ENCODE peak calls at places on chromosome 9, in nine cellular contexts. One of them, this sample, is unnamed.

GRCh38 chr9:84478996-84479395 is 138.4 kb upstream of the SLC28A3 start:
- DNase-seq in uterus: no peak
- DNase-seq in WERI-Rb-1: no peak
- DNase-seq in Peyer's patch: no peak
- DNase-seq in epithelial cell of proximal tubule: no peak
- DNase-seq in HCT116: no peak
- DNase-seq in heart left ventricle: no peak
- DNase-seq in choroid plexus epithelial cell: peak
- DNase-seq in CD8-positive, alpha-beta T cell: no peak
- DNase-seq in this sample: no peak

GRCh38 chr9:98087420-98088354 is 31.2 kb downstream of the NANS start:
- DNase-seq in HCT116: no peak
- DNase-seq in Peyer's patch: peak
- DNase-seq in uterus: no peak
- DNase-seq in heart left ventricle: peak
- DNase-seq in CD8-positive, alpha-beta T cell: no peak
- DNase-seq in WERI-Rb-1: no peak
- DNase-seq in choroid plexus epithelial cell: peak
- DNase-seq in epithelial cell of proximal tubule: no peak
- DNase-seq in this sample: no peak

GRCh38 chr9:93119953-93120845 is 13.9 kb downstream of the NINJ1 start:
- DNase-seq in choroid plexus epithelial cell: peak
- DNase-seq in Peyer's patch: peak
- DNase-seq in HCT116: peak
- DNase-seq in CD8-positive, alpha-beta T cell: no peak
- DNase-seq in WERI-Rb-1: no peak
- DNase-seq in epithelial cell of proximal tubule: peak
- DNase-seq in uterus: peak
- DNase-seq in heart left ventricle: peak
- DNase-seq in this sample: no peak

GRCh38 chr9:127837346-127837745 is 17.1 kb downstream of the ENG start:
- DNase-seq in choroid plexus epithelial cell: peak
- DNase-seq in HCT116: no peak
- DNase-seq in heart left ventricle: no peak
- DNase-seq in uterus: no peak
- DNase-seq in epithelial cell of proximal tubule: no peak
- DNase-seq in WERI-Rb-1: no peak
- DNase-seq in CD8-positive, alpha-beta T cell: no peak
- DNase-seq in Peyer's patch: peak
- DNase-seq in this sample: no peak

GRCh38 chr9:33908114-33908513 is 91.2 kb downstream of the UBE2R2 start:
- DNase-seq in epithelial cell of proximal tubule: no peak
- DNase-seq in uterus: no peak
- DNase-seq in Peyer's patch: no peak
- DNase-seq in heart left ventricle: no peak
- DNase-seq in choroid plexus epithelial cell: no peak
- DNase-seq in CD8-positive, alpha-beta T cell: no peak
- DNase-seq in HCT116: no peak
- DNase-seq in WERI-Rb-1: no peak
- DNase-seq in this sample: no peak

GRCh38 chr9:70832487-70832886 is 288.9 kb downstream of the TRPM3 start:
- DNase-seq in HCT116: no peak
- DNase-seq in CD8-positive, alpha-beta T cell: no peak
- DNase-seq in Peyer's patch: no peak
- DNase-seq in heart left ventricle: no peak
- DNase-seq in WERI-Rb-1: no peak
- DNase-seq in uterus: no peak
- DNase-seq in epithelial cell of proximal tubule: peak
- DNase-seq in choroid plexus epithelial cell: no peak
- DNase-seq in this sample: no peak

GRCh38 chr9:5326893-5327548 is 12.7 kb downstream of the RLN1 start:
- DNase-seq in Peyer's patch: peak
- DNase-seq in uterus: no peak
- DNase-seq in CD8-positive, alpha-beta T cell: peak
- DNase-seq in HCT116: no peak
- DNase-seq in heart left ventricle: no peak
- DNase-seq in epithelial cell of proximal tubule: no peak
- DNase-seq in WERI-Rb-1: peak
- DNase-seq in choroid plexus epithelial cell: peak
- DNase-seq in this sample: no peak

GRCh38 chr9:74379718-74380117 is 117.4 kb upstream of the RORB start:
- DNase-seq in WERI-Rb-1: peak
- DNase-seq in heart left ventricle: no peak
- DNase-seq in choroid plexus epithelial cell: peak
- DNase-seq in HCT116: peak
- DNase-seq in Peyer's patch: no peak
- DNase-seq in uterus: no peak
- DNase-seq in epithelial cell of proximal tubule: peak
- DNase-seq in CD8-positive, alpha-beta T cell: no peak
- DNase-seq in this sample: peak

GRCh38 chr9:113131689-113132151 is 19.1 kb upstream of the SLC31A2 start:
- DNase-seq in uterus: no peak
- DNase-seq in choroid plexus epithelial cell: peak
- DNase-seq in HCT116: no peak
- DNase-seq in epithelial cell of proximal tubule: no peak
- DNase-seq in WERI-Rb-1: no peak
- DNase-seq in Peyer's patch: no peak
- DNase-seq in heart left ventricle: no peak
- DNase-seq in CD8-positive, alpha-beta T cell: no peak
- DNase-seq in this sample: peak

GRCh38 chr9:98099898-98100297 is 19.1 kb downstream of the TRIM14 start:
- DNase-seq in WERI-Rb-1: no peak
- DNase-seq in Peyer's patch: no peak
- DNase-seq in heart left ventricle: no peak
- DNase-seq in choroid plexus epithelial cell: no peak
- DNase-seq in epithelial cell of proximal tubule: no peak
- DNase-seq in HCT116: no peak
- DNase-seq in CD8-positive, alpha-beta T cell: no peak
- DNase-seq in uterus: no peak
- DNase-seq in this sample: no peak

GRCh38 chr9:92917176-92917800 is 30.0 kb upstream of the FGD3 start:
- DNase-seq in CD8-positive, alpha-beta T cell: no peak
- DNase-seq in epithelial cell of proximal tubule: no peak
- DNase-seq in choroid plexus epithelial cell: no peak
- DNase-seq in HCT116: no peak
- DNase-seq in uterus: no peak
- DNase-seq in heart left ventricle: no peak
- DNase-seq in Peyer's patch: no peak
- DNase-seq in WERI-Rb-1: no peak
- DNase-seq in this sample: no peak

GRCh38 chr9:22452415-22453010 is 5.9 kb downstream of the DMRTA1 start:
- DNase-seq in CD8-positive, alpha-beta T cell: peak
- DNase-seq in Peyer's patch: peak
- DNase-seq in WERI-Rb-1: peak
- DNase-seq in epithelial cell of proximal tubule: no peak
- DNase-seq in uterus: peak
- DNase-seq in HCT116: peak
- DNase-seq in choroid plexus epithelial cell: peak
- DNase-seq in heart left ventricle: no peak
- DNase-seq in this sample: no peak

DNA sequence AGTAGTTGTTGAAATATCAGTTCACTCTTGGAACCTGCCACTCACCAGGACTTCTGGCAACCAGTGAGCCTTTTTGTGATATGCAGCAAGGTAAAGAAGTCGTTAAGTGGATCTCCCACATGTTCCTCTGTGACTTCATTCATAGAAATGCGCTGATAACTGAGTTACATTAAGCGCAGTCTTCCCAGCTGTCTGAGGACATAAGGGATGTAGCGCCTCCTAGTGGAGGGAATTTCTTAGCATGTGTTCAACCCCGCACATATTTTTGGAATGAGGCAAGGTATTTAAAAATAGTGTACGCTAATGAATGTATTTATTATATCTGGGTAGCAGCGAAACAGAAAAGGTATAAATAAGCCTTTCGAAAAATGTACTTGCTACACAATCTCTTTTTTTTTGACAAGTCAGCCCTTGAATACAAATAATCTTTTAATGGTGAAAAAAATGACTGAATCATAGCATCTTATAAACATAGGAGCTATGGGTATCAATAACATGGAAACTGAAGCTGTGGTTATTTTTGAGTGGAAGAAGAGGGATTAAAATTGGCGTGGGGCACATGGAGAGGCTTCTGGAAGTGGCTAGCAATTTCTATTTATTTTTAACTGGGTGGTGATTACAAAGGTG is 38.0 kb downstream of the PALM2AKAP2 start:
- DNase-seq in Peyer's patch: peak
- DNase-seq in choroid plexus epithelial cell: peak
- DNase-seq in HCT116: peak
- DNase-seq in heart left ventricle: peak
- DNase-seq in epithelial cell of proximal tubule: peak
- DNase-seq in CD8-positive, alpha-beta T cell: no peak
- DNase-seq in uterus: peak
- DNase-seq in WERI-Rb-1: peak
- DNase-seq in this sample: peak
- H3K4me3 ChIP-seq in Peyer's patch: no peak
- H3K4me3 ChIP-seq in choroid plexus epithelial cell: no peak
- H3K4me3 ChIP-seq in HCT116: no peak
- H3K4me3 ChIP-seq in heart left ventricle: peak
- H3K4me3 ChIP-seq in epithelial cell of proximal tubule: no peak
- H3K4me3 ChIP-seq in CD8-positive, alpha-beta T cell: no peak
- H3K4me3 ChIP-seq in uterus: no peak
- H3K4me3 ChIP-seq in WERI-Rb-1: no peak
- H3K4me3 ChIP-seq in this sample: no peak

DNA sequence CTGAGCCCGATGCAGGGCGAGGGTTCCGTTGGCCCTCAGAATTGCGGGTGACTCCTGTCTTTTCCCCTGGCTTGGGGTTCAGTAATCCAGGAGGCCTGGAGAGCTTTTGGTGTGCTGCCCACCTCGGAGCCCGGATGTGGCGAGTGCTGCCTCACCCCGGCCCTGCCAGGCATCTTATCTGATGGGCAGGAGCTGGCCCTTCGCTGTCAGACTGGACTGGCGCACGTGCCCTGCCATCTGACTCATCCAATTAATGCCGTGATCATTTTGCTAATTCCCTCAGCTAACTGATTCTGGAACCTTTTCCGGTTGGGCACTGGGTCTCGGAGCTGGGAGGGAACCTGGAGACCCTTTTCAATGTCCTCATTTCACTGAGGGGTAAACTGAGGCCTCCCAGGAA is 34.6 kb downstream of the RXRA start:
- DNase-seq in uterus: no peak
- DNase-seq in CD8-positive, alpha-beta T cell: no peak
- DNase-seq in epithelial cell of proximal tubule: no peak
- DNase-seq in heart left ventricle: peak
- DNase-seq in WERI-Rb-1: no peak
- DNase-seq in Peyer's patch: no peak
- DNase-seq in choroid plexus epithelial cell: no peak
- DNase-seq in HCT116: no peak
- DNase-seq in this sample: no peak
- H3K4me3 ChIP-seq in uterus: no peak
- H3K4me3 ChIP-seq in CD8-positive, alpha-beta T cell: no peak
- H3K4me3 ChIP-seq in epithelial cell of proximal tubule: no peak
- H3K4me3 ChIP-seq in heart left ventricle: no peak
- H3K4me3 ChIP-seq in WERI-Rb-1: no peak
- H3K4me3 ChIP-seq in Peyer's patch: no peak
- H3K4me3 ChIP-seq in choroid plexus epithelial cell: no peak
- H3K4me3 ChIP-seq in HCT116: no peak
- H3K4me3 ChIP-seq in this sample: no peak

DNA sequence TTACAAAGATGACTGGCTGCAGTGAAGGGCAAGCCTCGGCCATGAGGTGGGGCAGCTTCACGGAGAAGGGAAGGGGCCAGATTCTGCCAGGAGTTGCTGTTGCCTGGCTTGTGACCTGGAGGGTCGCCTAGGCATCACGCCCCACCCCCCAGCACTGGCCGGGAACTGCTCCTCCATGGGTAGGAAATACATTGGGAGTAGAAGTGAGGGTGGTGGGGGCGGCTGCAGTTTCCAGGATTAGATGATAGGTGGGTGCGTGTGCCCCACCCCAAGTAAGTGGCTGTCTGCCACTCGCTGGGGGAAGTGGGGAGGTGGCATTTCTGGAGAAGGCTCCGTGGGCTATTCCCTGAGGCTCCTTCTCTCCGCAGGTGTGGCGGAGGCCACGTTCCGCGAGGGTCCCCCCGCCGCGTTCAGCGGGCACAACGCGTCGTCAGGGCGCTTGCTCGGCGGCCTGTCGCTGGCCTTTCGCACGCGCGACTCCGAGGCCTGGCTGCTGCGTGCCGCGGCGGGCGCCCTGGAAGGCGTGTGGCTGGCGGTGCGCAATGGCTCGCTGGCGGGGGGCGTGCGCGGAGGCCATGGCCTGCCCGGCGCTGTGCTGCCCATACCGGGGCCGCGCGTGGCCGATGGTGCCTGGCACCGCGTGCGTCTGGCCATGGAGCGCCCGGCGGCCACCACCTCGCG is 16.9 kb downstream of the CRB2 start:
- DNase-seq in Peyer's patch: no peak
- DNase-seq in heart left ventricle: no peak
- DNase-seq in uterus: no peak
- DNase-seq in HCT116: no peak
- DNase-seq in epithelial cell of proximal tubule: no peak
- DNase-seq in WERI-Rb-1: no peak
- DNase-seq in CD8-positive, alpha-beta T cell: no peak
- DNase-seq in choroid plexus epithelial cell: no peak
- DNase-seq in this sample: no peak
- H3K4me3 ChIP-seq in Peyer's patch: no peak
- H3K4me3 ChIP-seq in heart left ventricle: no peak
- H3K4me3 ChIP-seq in uterus: no peak
- H3K4me3 ChIP-seq in HCT116: no peak
- H3K4me3 ChIP-seq in epithelial cell of proximal tubule: no peak
- H3K4me3 ChIP-seq in WERI-Rb-1: no peak
- H3K4me3 ChIP-seq in CD8-positive, alpha-beta T cell: no peak
- H3K4me3 ChIP-seq in choroid plexus epithelial cell: no peak
- H3K4me3 ChIP-seq in this sample: no peak

GRCh38 chr9:89277043-89277442 is 34.0 kb upstream of the CKS2 start:
- DNase-seq in choroid plexus epithelial cell: no peak
- DNase-seq in heart left ventricle: no peak
- DNase-seq in Peyer's patch: no peak
- DNase-seq in WERI-Rb-1: no peak
- DNase-seq in CD8-positive, alpha-beta T cell: no peak
- DNase-seq in uterus: no peak
- DNase-seq in epithelial cell of proximal tubule: no peak
- DNase-seq in HCT116: no peak
- DNase-seq in this sample: peak

GRCh38 chr9:89281106-89281505 is 29.9 kb upstream of the CKS2 start:
- DNase-seq in Peyer's patch: no peak
- DNase-seq in choroid plexus epithelial cell: no peak
- DNase-seq in uterus: no peak
- DNase-seq in epithelial cell of proximal tubule: no peak
- DNase-seq in heart left ventricle: no peak
- DNase-seq in WERI-Rb-1: no peak
- DNase-seq in CD8-positive, alpha-beta T cell: no peak
- DNase-seq in HCT116: no peak
- DNase-seq in this sample: no peak

GRCh38 chr9:89278551-89278950 is 32.4 kb upstream of the CKS2 start:
- DNase-seq in choroid plexus epithelial cell: no peak
- DNase-seq in HCT116: no peak
- DNase-seq in Peyer's patch: no peak
- DNase-seq in epithelial cell of proximal tubule: peak
- DNase-seq in WERI-Rb-1: no peak
- DNase-seq in heart left ventricle: no peak
- DNase-seq in uterus: no peak
- DNase-seq in CD8-positive, alpha-beta T cell: no peak
- DNase-seq in this sample: no peak

GRCh38 chr9:89277454-89277853 is 33.5 kb upstream of the CKS2 start:
- DNase-seq in HCT116: no peak
- DNase-seq in WERI-Rb-1: no peak
- DNase-seq in choroid plexus epithelial cell: peak
- DNase-seq in CD8-positive, alpha-beta T cell: no peak
- DNase-seq in uterus: no peak
- DNase-seq in epithelial cell of proximal tubule: no peak
- DNase-seq in heart left ventricle: no peak
- DNase-seq in Peyer's patch: no peak
- DNase-seq in this sample: peak

GRCh38 chr9:89278997-89279739 is 31.8 kb upstream of the CKS2 start:
- DNase-seq in CD8-positive, alpha-beta T cell: no peak
- DNase-seq in Peyer's patch: no peak
- DNase-seq in epithelial cell of proximal tubule: peak
- DNase-seq in choroid plexus epithelial cell: peak
- DNase-seq in uterus: peak
- DNase-seq in heart left ventricle: no peak
- DNase-seq in WERI-Rb-1: no peak
- DNase-seq in HCT116: peak
- DNase-seq in this sample: peak
- H3K4me3 ChIP-seq in CD8-positive, alpha-beta T cell: no peak
- H3K4me3 ChIP-seq in Peyer's patch: no peak
- H3K4me3 ChIP-seq in epithelial cell of proximal tubule: no peak
- H3K4me3 ChIP-seq in choroid plexus epithelial cell: no peak
- H3K4me3 ChIP-seq in uterus: no peak
- H3K4me3 ChIP-seq in heart left ventricle: no peak
- H3K4me3 ChIP-seq in WERI-Rb-1: no peak
- H3K4me3 ChIP-seq in HCT116: no peak
- H3K4me3 ChIP-seq in this sample: no peak